ENCODE peak calls at places on chromosome 4, in four cellular contexts. P, N, M and O are unnamed samples.

GRCh38 chr4:88953400-88953799 is 103.6 kb downstream of the FAM13A start:
- DNase-seq in P (no peak), N (no peak), M (no peak), O (no peak)

GRCh38 chr4:173410106-173410505 is 11.2 kb upstream of the SCRG1 start:
- DNase-seq in P (no peak), N (no peak), M (no peak), O (no peak)

GRCh38 chr4:157818946-157819692 is 353.7 kb downstream of the GASK1B start:
- DNase-seq in P (no peak), N (no peak), M (no peak), O (no peak)

GRCh38 chr4:75004755-75005668 is 72.1 kb downstream of the PARM1 start:
- DNase-seq in P (no peak), N (no peak), M (no peak), O (no peak)

GRCh38 chr4:79241846-79242245 is 84.0 kb downstream of the NAA11 start:
- DNase-seq in P (no peak), N (no peak), M (no peak), O (no peak)

GRCh38 chr4:23873717-23874535 is 15.9 kb downstream of the PPARGC1A start:
- DNase-seq in P (no peak), N (no peak), M (no peak), O (no peak)

GRCh38 chr4:170087163-170087700 is 2.5 kb downstream of the AADAT start:
- DNase-seq in P (no peak), N (no peak), M (no peak), O (no peak)

GRCh38 chr4:165383757-165384156 is 4.9 kb downstream of the CPE start:
- DNase-seq in P (no peak), N (no peak), M (no peak), O (no peak)

DNA sequence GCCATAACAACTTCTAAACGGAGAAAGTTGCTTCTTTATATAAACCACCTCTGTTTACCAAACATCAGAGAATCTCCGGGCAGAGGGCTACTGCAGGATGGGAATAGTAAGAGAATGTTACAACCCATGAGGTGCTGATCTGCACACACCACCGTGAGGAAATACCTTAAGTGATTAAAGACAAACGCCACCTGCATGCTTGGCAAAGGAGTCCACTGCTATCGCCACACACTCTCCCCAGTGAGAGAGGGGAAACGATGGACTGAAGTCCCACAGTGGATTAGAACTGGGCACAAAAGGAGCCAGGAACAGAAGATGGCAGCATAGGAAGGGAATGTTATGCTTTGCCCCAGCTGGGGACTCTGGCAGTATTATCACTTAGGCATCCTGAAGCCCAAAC is 15.6 kb downstream of the MAML3 start:
- DNase-seq in P (no peak), N (no peak), M (no peak), O (no peak)
- H3K4me1 ChIP-seq in P (no peaks in the 10 kb centered on the region), N (peaks cover 78% of the 10 kb centered on the region), M (no peaks in the 10 kb centered on the region), O (peaks cover 14% of the 10 kb centered on the region)

GRCh38 chr4:18198653-18199052 is 177.1 kb upstream of the LCORL start:
- DNase-seq in P (no peak), N (no peak), M (no peak), O (no peak)

GRCh38 chr4:18197467-18197866 is 175.9 kb upstream of the LCORL start:
- DNase-seq in P (no peak), N (no peak), M (no peak), O (no peak)

GRCh38 chr4:18203936-18204335 is 182.4 kb upstream of the LCORL start:
- DNase-seq in P (no peak), N (no peak), M (no peak), O (no peak)

GRCh38 chr4:18202510-18202909 is 181.0 kb upstream of the LCORL start:
- DNase-seq in P (no peak), N (no peak), M (no peak), O (no peak)
- H3K27ac ChIP-seq in P (no peak overlapping the region), N (no peak overlapping the region), M (no peak overlapping the region), O (no peak overlapping the region)

GRCh38 chr4:6242271-6243029 is 27.2 kb upstream of the WFS1 start:
- DNase-seq in P (no peak), N (no peak), M (no peak), O (no peak)

GRCh38 chr4:6248394-6248793 is 21.3 kb upstream of the WFS1 start:
- DNase-seq in P (no peak), N (no peak), M (no peak), O (no peak)

GRCh38 chr4:6246170-6246634 is 23.4 kb upstream of the WFS1 start:
- DNase-seq in P (no peak), N (no peak), M (no peak), O (no peak)

GRCh38 chr4:6241062-6241845 is 28.4 kb upstream of the WFS1 start:
- DNase-seq in P (no peak), N (no peak), M (no peak), O (no peak)

GRCh38 chr4:6245246-6246169 is 24.1 kb upstream of the WFS1 start:
- DNase-seq in P (no peak), N (no peak), M (no peak), O (no peak)
- H3K4me3 ChIP-seq in P (peak overlapping the region; percentile 33), N (no peak overlapping the region), M (no peak overlapping the region), O (no peak overlapping the region)

DNA sequence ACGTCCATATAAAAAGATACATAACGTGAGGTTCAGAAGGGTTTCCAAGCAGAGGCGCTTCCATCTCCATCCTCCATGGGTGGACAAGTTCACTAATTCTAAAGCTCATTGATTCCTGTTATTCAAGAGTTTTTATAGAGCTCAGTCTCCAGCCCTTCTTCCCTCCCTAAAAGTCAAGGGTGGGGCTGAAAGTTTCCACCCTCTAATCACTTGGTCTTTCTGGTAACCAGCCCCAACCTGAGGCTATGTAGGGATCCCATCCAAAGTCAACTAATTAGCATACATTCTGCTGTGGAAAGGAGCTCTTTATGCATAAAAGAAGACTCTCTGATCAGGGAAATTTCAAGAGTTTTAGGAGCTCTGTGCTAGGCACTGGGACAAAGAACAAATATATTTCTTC is 46.9 kb upstream of the VEGFC start:
- DNase-seq in P (no peak), N (no peak), M (no peak), O (no peak)
- H3K4me1 ChIP-seq in P (no peaks in the 10 kb centered on the region), N (peaks cover 8% of the 10 kb centered on the region), M (no peaks in the 10 kb centered on the region), O (no peaks in the 10 kb centered on the region)

GRCh38 chr4:7365472-7366179 is 69.1 kb downstream of the PSAPL1 start:
- DNase-seq in P (no peak), N (no peak), M (no peak), O (no peak)
- H3K27ac ChIP-seq in P (no peak overlapping the region), N (no peak overlapping the region), M (no peak overlapping the region), O (no peak overlapping the region)

DNA sequence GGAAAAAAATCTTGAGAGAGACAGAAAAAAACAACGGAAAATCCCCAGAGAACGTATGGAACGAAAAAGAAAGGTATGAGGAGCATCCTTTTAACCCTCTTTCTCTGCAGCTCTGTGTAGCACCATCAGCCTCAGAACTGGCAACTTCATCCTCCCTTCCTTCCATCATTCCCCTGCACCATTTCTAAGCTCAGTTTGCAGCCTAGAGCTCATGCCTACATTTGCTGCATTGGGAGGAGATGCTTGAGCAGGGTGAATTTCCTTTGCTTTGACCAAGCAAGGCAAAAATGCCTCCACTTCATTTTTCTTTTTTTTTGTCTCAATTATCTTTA is 67.9 kb downstream of the ANK2 start:
- DNase-seq in P (no peak), N (no peak), M (no peak), O (no peak)
- H3K4me3 ChIP-seq in P (no peak overlapping the region), N (no peak overlapping the region), M (no peak overlapping the region), O (no peak overlapping the region)